ENCODE peak calls at places on chromosomes 6 and 20, in five cellular contexts. Z, E, F, A and P are unnamed samples.

GRCh38 chr6:104227502-104227901 is 632.2 kb downstream of the HACE1 start:
- DNase-seq in Z (no peak), E (no peak), F (no peak), A (no peak), P (no peak)

GRCh38 chr20:14859627-14860026 is 522.2 kb upstream of the FLRT3 start:
- DNase-seq in Z (no peak), E (no peak), F (no peak), A (no peak), P (no peak)

GRCh38 chr6:139080255-139080920 is 51.8 kb downstream of the ABRACL start:
- DNase-seq in Z (peak; percentile 40), E (no peak), F (no peak), A (no peak), P (no peak)

GRCh38 chr20:42218566-42218965 is 600.4 kb upstream of the CHD6 start:
- DNase-seq in Z (no peak), E (no peak), F (peak; percentile 30), A (no peak), P (no peak)

GRCh38 chr20:59081036-59081435 is 38.5 kb upstream of the PRELID3B start:
- DNase-seq in Z (no peak), E (no peak), F (no peak), A (no peak), P (no peak)

GRCh38 chr20:22559711-22560305 is 24.6 kb downstream of the FOXA2 start:
- DNase-seq in Z (no peak), E (no peak), F (no peak), A (peak; percentile 60), P (no peak)

GRCh38 chr20:9916776-9917175 is 77.9 kb upstream of the PAK5 start:
- DNase-seq in Z (no peak), E (no peak), F (no peak), A (no peak), P (no peak)

GRCh38 chr6:106556368-106556960 is 72.8 kb downstream of the RTN4IP1 start:
- DNase-seq in Z (no peak), E (no peak), F (no peak), A (no peak), P (no peak)

GRCh38 chr6:15473174-15473573 is 189.7 kb downstream of the DTNBP1 start:
- DNase-seq in Z (no peak), E (no peak), F (no peak), A (no peak), P (no peak)
- H3K36me3 ChIP-seq in Z (peaks cover 11% of the 10 kb centered on the region), E (peaks cover 18% of the 10 kb centered on the region), F (peaks cover 8% of the 10 kb centered on the region), A (peaks cover 23% of the 10 kb centered on the region), P (peaks cover 8% of the 10 kb centered on the region)

GRCh38 chr6:161372422-161372793 is 98.5 kb upstream of the AGPAT4 start:
- DNase-seq in Z (no peak), E (no peak), F (no peak), A (no peak), P (no peak)
- H3K27ac ChIP-seq in Z (no peak overlapping the region), E (no peak overlapping the region), F (no peak overlapping the region), A (no peak overlapping the region), P (no peak overlapping the region)

GRCh38 chr6:25414168-25414567 is 135.0 kb downstream of the CARMIL1 start:
- DNase-seq in Z (no peak), E (no peak), F (no peak), A (no peak), P (no peak)
- H3K4me1 ChIP-seq in Z (peaks cover 36% of the 10 kb centered on the region), E (peaks cover 43% of the 10 kb centered on the region), F (no peaks in the 10 kb centered on the region), A (peaks cover 29% of the 10 kb centered on the region), P (no peaks in the 10 kb centered on the region)

GRCh38 chr6:18237167-18237566 is 27.2 kb downstream of the DEK start:
- DNase-seq in Z (no peak), E (no peak), F (no peak), A (no peak), P (no peak)

GRCh38 chr6:18241208-18241836 is 23.0 kb downstream of the DEK start:
- DNase-seq in Z (no peak), E (no peak), F (no peak), A (no peak), P (no peak)

GRCh38 chr6:18243302-18243893 is 20.9 kb downstream of the DEK start:
- DNase-seq in Z (no peak), E (no peak), F (no peak), A (no peak), P (no peak)

GRCh38 chr6:18242062-18242851 is 22.1 kb downstream of the DEK start:
- DNase-seq in Z (no peak), E (no peak), F (no peak), A (no peak), P (no peak)

DNA sequence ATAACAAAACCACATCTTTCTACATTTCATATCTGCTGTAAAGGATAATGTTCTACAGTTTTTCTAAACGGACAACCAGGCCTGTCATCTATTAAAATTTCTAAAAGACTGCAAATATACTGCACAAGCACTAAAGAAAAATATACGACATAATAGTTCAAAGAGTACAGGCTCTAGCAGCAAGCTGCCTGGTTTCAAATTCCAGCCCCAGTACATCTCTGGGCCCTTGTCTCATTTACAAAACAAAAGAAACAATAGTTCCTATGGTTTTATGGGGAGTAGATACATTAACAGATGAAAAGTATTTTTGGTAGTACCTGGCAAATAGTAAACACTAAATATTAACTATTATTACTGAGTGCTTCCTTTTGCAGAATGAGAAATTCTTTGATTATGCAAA is 24.1 kb downstream of the DEK start:
- DNase-seq in Z (no peak), E (no peak), F (no peak), A (no peak), P (no peak)
- H3K36me3 ChIP-seq in Z (peaks cover 84% of the 10 kb centered on the region), E (peaks cover 77% of the 10 kb centered on the region), F (peaks cover 64% of the 10 kb centered on the region), A (peaks cover 66% of the 10 kb centered on the region), P (peaks cover 60% of the 10 kb centered on the region)

DNA sequence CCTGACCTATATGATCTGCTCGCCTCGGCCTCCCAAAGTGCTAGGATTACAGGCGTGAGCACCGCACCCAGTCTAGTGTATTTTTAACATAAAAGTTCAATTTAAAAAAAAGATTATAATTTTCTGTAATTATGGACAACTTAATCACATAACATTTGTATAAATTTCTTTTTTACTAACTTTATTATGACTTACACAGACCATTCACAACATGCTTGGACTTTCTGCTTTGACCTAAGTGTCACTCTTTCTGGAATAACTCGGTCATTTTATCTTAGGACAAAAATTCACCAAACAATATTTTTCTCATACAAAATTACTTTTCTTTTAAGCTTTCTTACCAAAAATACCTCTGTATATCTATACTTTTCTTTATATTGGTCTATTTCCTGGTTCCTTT is 15.4 kb upstream of the IL22RA2 start:
- DNase-seq in Z (no peak), E (no peak), F (no peak), A (no peak), P (peak; percentile 47)
- H3K27ac ChIP-seq in Z (no peak overlapping the region), E (no peak overlapping the region), F (no peak overlapping the region), A (no peak overlapping the region), P (no peak overlapping the region)

DNA sequence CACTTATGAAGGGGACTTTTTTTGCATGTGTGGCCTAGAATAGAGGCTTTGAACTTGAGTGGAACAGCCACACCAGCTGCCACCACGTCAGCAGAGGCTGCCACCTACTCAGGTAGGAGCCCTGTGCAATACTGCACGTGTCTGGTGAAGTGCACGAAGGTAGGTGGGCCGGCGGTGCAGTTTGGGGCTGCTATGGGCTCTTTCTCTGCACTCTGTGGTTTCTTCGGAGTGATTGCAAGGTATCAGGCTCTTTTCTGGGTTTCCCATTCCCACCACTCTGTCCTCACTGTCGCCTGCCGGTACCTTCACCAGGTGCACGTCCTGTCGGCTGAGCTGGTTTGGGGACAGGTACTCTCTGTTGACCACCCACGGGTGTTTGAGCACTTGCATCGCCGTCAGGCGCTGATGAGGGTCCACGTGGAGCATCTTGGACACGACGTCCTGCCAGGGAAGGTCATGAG is 30.8 kb upstream of the MPC1 start:
- DNase-seq in Z (no peak), E (no peak), F (no peak), A (no peak), P (no peak)
- H3K4me1 ChIP-seq in Z (no peaks in the 10 kb centered on the region), E (no peaks in the 10 kb centered on the region), F (no peaks in the 10 kb centered on the region), A (no peaks in the 10 kb centered on the region), P (peaks cover 7% of the 10 kb centered on the region)

GRCh38 chr20:25269057-25269832 is 21.4 kb downstream of the PYGB start:
- DNase-seq in Z (peak; percentile 16), E (no peak), F (peak; percentile 2), A (no peak), P (no peak)
- H3K36me3 ChIP-seq in Z (peaks cover 80% of the 10 kb centered on the region), E (peaks cover 58% of the 10 kb centered on the region), F (peaks cover 45% of the 10 kb centered on the region), A (peaks cover 63% of the 10 kb centered on the region), P (peaks cover 43% of the 10 kb centered on the region)

GRCh38 chr20:35303382-35303734 is 11.1 kb upstream of the FAM83C start:
- DNase-seq in Z (no peak), E (no peak), F (no peak), A (no peak), P (no peak)
- H3K27ac ChIP-seq in Z (no peak overlapping the region), E (no peak overlapping the region), F (no peak overlapping the region), A (no peak overlapping the region), P (no peak overlapping the region)